ENCODE peak calls at places on chromosomes 7 and 10, in eight cellular contexts. G is naive B cell; M is PC-3; N is stimulated activated CD4-positive, alpha-beta T cell treated with anti-CD3 and anti-CD28 coated beads, Interleukin-1b, Interleukin-23, amount 100 ng/mL, for 24 hours; Q is PC-9; P is psoas muscle; V is RPMI7951; A is ACHN. Z is an unnamed sample.

GRCh38 chr7:142581341-142581740 is 167.9 kb upstream of the PRSS1 start:
- DNase-seq in G (no peak), M (peak), N (no peak), Q (peak), P (no peak), V (peak), A (no peak), Z (no peak)

GRCh38 chr7:80135306-80136104 is 874 bp downstream of the GNAI1 start:
- DNase-seq in G (peak), M (peak), N (no peak), Q (peak), P (no peak), V (peak), A (peak), Z (no peak)

GRCh38 chr7:120021085-120021484 is 251.9 kb upstream of the KCND2 start:
- DNase-seq in G (no peak), M (no peak), N (no peak), Q (no peak), P (no peak), V (no peak), A (no peak), Z (no peak)

GRCh38 chr10:70890917-70891431 is 2.6 kb upstream of the PCBD1 start:
- DNase-seq in G (no peak), M (no peak), N (no peak), Q (no peak), P (peak), V (no peak), A (no peak), Z (no peak)

GRCh38 chr7:123004931-123005330 is 9.4 kb upstream of the TAS2R16 start:
- DNase-seq in G (no peak), M (no peak), N (no peak), Q (no peak), P (no peak), V (no peak), A (no peak), Z (no peak)

GRCh38 chr7:116525913-116526857 is 1.3 kb downstream of the CAV1 start:
- DNase-seq in G (peak), M (peak), N (peak), Q (peak), P (peak), V (peak), A (peak), Z (no peak)

GRCh38 chr7:100681491-100682227 is 8.1 kb downstream of the GNB2 start:
- DNase-seq in G (no peak), M (no peak), N (no peak), Q (no peak), P (no peak), V (no peak), A (no peak), Z (peak)

GRCh38 chr10:31133628-31134302 is 102.1 kb upstream of the ZNF438 start:
- DNase-seq in G (peak), M (no peak), N (peak), Q (peak), P (peak), V (peak), A (no peak), Z (peak)

GRCh38 chr10:101032637-101033201 is 1.7 kb downstream of the SFXN3 start:
- DNase-seq in G (no peak), M (peak), N (peak), Q (peak), P (no peak), V (peak), A (peak), Z (peak)

GRCh38 chr7:34928052-34928451 is 109.2 kb downstream of the DPY19L1 start:
- DNase-seq in G (no peak), M (peak), N (peak), Q (peak), P (peak), V (peak), A (peak), Z (no peak)